ENCODE peak calls at places on chromosomes 12 and 14, in six cellular contexts. H is MCF 10A, K is amniotic stem cell, Q is adrenal gland, A is iris pigment epithelial cell, E is non-pigmented ciliary epithelial cell. X is an unnamed sample.

GRCh38 chr12:50533971-50534370 is 29.2 kb downstream of the DIP2B start:
- DNase-seq in H (no peak), K (no peak), Q (no peak), A (no peak), E (no peak), X (no peak)

GRCh38 chr12:99059824-99060526 is 414.9 kb downstream of the APAF1 start:
- DNase-seq in H (peak), K (peak), Q (peak), A (no peak), E (peak), X (no peak)

GRCh38 chr14:22243971-22244581 is 344.9 kb downstream of the DAD1 start:
- DNase-seq in H (no peak), K (no peak), Q (no peak), A (no peak), E (no peak), X (no peak)

GRCh38 chr12:106956048-106956935 is 585 bp downstream of the TMEM263 start:
- DNase-seq in H (peak), K (peak), Q (peak), A (peak), E (peak), X (peak)

GRCh38 chr14:32027255-32027939 is 49.7 kb upstream of the ARHGAP5 start:
- DNase-seq in H (peak), K (no peak), Q (no peak), A (peak), E (no peak), X (no peak)

GRCh38 chr12:48197549-48197966 is 5.5 kb downstream of the OR10AD1 start:
- DNase-seq in H (no peak), K (no peak), Q (no peak), A (peak), E (no peak), X (no peak)

GRCh38 chr12:107622005-107622404 is 63.6 kb upstream of the PWP1 start:
- DNase-seq in H (peak), K (no peak), Q (no peak), A (peak), E (no peak), X (no peak)

GRCh38 chr14:100593751-100594624 is 6.8 kb upstream of the BEGAIN start:
- DNase-seq in H (no peak), K (no peak), Q (no peak), A (no peak), E (no peak), X (no peak)

GRCh38 chr12:102757154-102757873 is 159.7 kb downstream of the PAH start:
- DNase-seq in H (peak), K (no peak), Q (peak), A (no peak), E (no peak), X (no peak)

GRCh38 chr12:108724054-108724889 is 7.0 kb downstream of the CORO1C start:
- DNase-seq in H (peak), K (no peak), Q (no peak), A (peak), E (no peak), X (no peak)

GRCh38 chr12:108205864-108206263 is 76.8 kb downstream of the WSCD2 start:
- DNase-seq in H (no peak), K (no peak), Q (no peak), A (no peak), E (no peak), X (no peak)

GRCh38 chr12:65556676-65557424 is 267.4 kb upstream of the HMGA2 start:
- DNase-seq in H (peak), K (peak), Q (peak), A (peak), E (no peak), X (peak)

GRCh38 chr14:102557434-102558226 is 34.8 kb upstream of the RCOR1 start:
- DNase-seq in H (peak), K (no peak), Q (no peak), A (no peak), E (no peak), X (no peak)

GRCh38 chr12:28568709-28569108 is 378.5 kb downstream of the CCDC91 start:
- DNase-seq in H (no peak), K (no peak), Q (no peak), A (peak), E (no peak), X (no peak)

GRCh38 chr14:76920572-76921175 is 94.5 kb downstream of the LRRC74A start:
- DNase-seq in H (no peak), K (no peak), Q (no peak), A (no peak), E (no peak), X (no peak)

GRCh38 chr12:96466939-96467751 is 22.2 kb upstream of the CFAP54 start:
- DNase-seq in H (no peak), K (no peak), Q (no peak), A (peak), E (no peak), X (no peak)

GRCh38 chr12:90672081-90672480 is 282.9 kb downstream of the CCER1 start:
- DNase-seq in H (no peak), K (no peak), Q (no peak), A (peak), E (peak), X (no peak)

GRCh38 chr14:35971965-35972630 is 146.0 kb downstream of the BRMS1L start:
- DNase-seq in H (no peak), K (no peak), Q (no peak), A (no peak), E (no peak), X (no peak)

GRCh38 chr14:106631886-106632285 is 1105.5 kb downstream of the TMEM121 start:
- DNase-seq in H (no peak), K (no peak), Q (no peak), A (no peak), E (no peak), X (no peak)

GRCh38 chr12:69986109-69986508 is 161.1 kb downstream of the MYRFL start:
- DNase-seq in H (no peak), K (no peak), Q (no peak), A (no peak), E (no peak), X (no peak)

GRCh38 chr12:91361864-91362263 is 179.2 kb upstream of the DCN start:
- DNase-seq in H (peak), K (peak), Q (no peak), A (peak), E (no peak), X (no peak)

GRCh38 chr12:46260153-46260912 is 8.5 kb downstream of the SLC38A1 start:
- DNase-seq in H (no peak), K (peak), Q (no peak), A (peak), E (no peak), X (no peak)

GRCh38 chr14:105689722-105690121 is 163.3 kb downstream of the TMEM121 start:
- DNase-seq in H (no peak), K (no peak), Q (no peak), A (no peak), E (no peak), X (no peak)

GRCh38 chr12:107411792-107412535 is 273.6 kb upstream of the PWP1 start:
- DNase-seq in H (peak), K (no peak), Q (peak), A (peak), E (no peak), X (no peak)

GRCh38 chr12:663293-663871 is at the start of gene NINJ2:
- DNase-seq in H (no peak), K (no peak), Q (peak), A (no peak), E (no peak), X (no peak)

GRCh38 chr12:113086249-113087164 is 30.0 kb downstream of the DTX1 start:
- DNase-seq in H (no peak), K (no peak), Q (no peak), A (peak), E (no peak), X (no peak)

GRCh38 chr12:110338754-110339153 is 57.7 kb downstream of the ATP2A2 start:
- DNase-seq in H (peak), K (no peak), Q (peak), A (no peak), E (no peak), X (no peak)